ENCODE peak calls at places on chromosomes 4 and X, in seven cellular contexts. K, D, M, W, L, H and N are unnamed samples.
A peak's percentile ranks its signal among the peaks of the same experiment; 100 is the strongest.

GRCh38 chrX:106716004-106716403 is 10.5 kb upstream of the RNF128 start:
- DNase-seq in K (no peak), H (no peak), L (no peak), D (no peak), W (no peak), M (no peak), N (no peak)

GRCh38 chr4:174152717-174153466 is 130.6 kb downstream of the FBXO8 start:
- DNase-seq in K (no peak), L (no peak), D (peak; percentile 37), W (peak; percentile 11), H (no peak), M (no peak), N (peak; percentile 28)

GRCh38 chrX:13432376-13432775 is 112.5 kb upstream of the ATXN3L start:
- DNase-seq in H (peak; percentile 33), M (no peak), L (no peak), D (peak; percentile 95), K (peak; percentile 29), W (no peak), N (peak; percentile 86)

GRCh38 chrX:72395252-72395651 is 89.5 kb upstream of the CITED1 start:
- DNase-seq in W (no peak), H (no peak), D (peak; percentile 22), M (no peak), K (no peak), L (no peak), N (peak; percentile 6)

GRCh38 chrX:42149786-42150185 is 226.4 kb upstream of the CASK start:
- DNase-seq in H (no peak), M (no peak), L (no peak), W (no peak), K (no peak), D (peak; percentile 49), N (peak; percentile 58)

GRCh38 chr4:177404342-177404741 is 37.9 kb downstream of the AGA start:
- DNase-seq in M (no peak), L (no peak), W (no peak), H (no peak), K (no peak), D (no peak), N (no peak)

GRCh38 chr4:123452585-123452984 is 56.0 kb downstream of the SPRY1 start:
- DNase-seq in K (peak; percentile 42), M (no peak), H (peak; percentile 84), L (no peak), D (peak; percentile 59), W (no peak), N (peak; percentile 95)

GRCh38 chr4:58766763-58767162 is 1656.6 kb upstream of the IGFBP7 start:
- DNase-seq in M (no peak), K (no peak), L (no peak), W (no peak), H (no peak), D (no peak), N (no peak)

GRCh38 chr4:146022541-146022940 is 83.9 kb upstream of the ZNF827 start:
- DNase-seq in W (no peak), D (no peak), M (no peak), K (no peak), H (no peak), L (no peak), N (no peak)

GRCh38 chr4:152901205-152901604 is 34.9 kb upstream of the FHDC1 start:
- DNase-seq in H (no peak), W (no peak), K (no peak), D (peak; percentile 26), L (no peak), M (no peak), N (no peak)

GRCh38 chr4:127967141-127967775 is 2.1 kb downstream of the ABHD18 start:
- DNase-seq in M (no peak), H (no peak), D (peak; percentile 14), W (no peak), L (no peak), K (no peak), N (peak; percentile 47)

GRCh38 chr4:138602664-138603063 is 360.5 kb upstream of the SLC7A11 start:
- DNase-seq in W (no peak), L (no peak), D (no peak), H (peak; percentile 53), M (no peak), K (no peak), N (peak; percentile 46)